ENCODE peak calls at places on chromosomes 5 and 9, in four cellular contexts. One of them, this sample, is unnamed. For H3K4me1, the result is how much of the 10 kb centered on the place peaks cover.

GRCh38 chr9:128145951-128146351 is 3.3 kb upstream of the LCN2 start:
- DNase-seq in right lobe of liver: peak
- DNase-seq in uterus: no peak
- DNase-seq in ovary: peak
- DNase-seq in this sample: no peak

GRCh38 chr9:126614455-126615248 is 924 bp downstream of the LMX1B start:
- DNase-seq in ovary: no peak
- DNase-seq in right lobe of liver: peak
- DNase-seq in uterus: no peak
- DNase-seq in this sample: no peak

GRCh38 chr5:96079075-96079474 is 117.4 kb upstream of the ELL2 start:
- DNase-seq in ovary: no peak
- DNase-seq in uterus: no peak
- DNase-seq in right lobe of liver: no peak
- DNase-seq in this sample: no peak

GRCh38 chr5:66867622-66868322 is 271.6 kb downstream of the MAST4 start:
- DNase-seq in right lobe of liver: no peak
- DNase-seq in ovary: no peak
- DNase-seq in uterus: no peak
- DNase-seq in this sample: no peak

GRCh38 chr9:130183133-130183762 is 11.0 kb downstream of the NCS1 start:
- DNase-seq in right lobe of liver: no peak
- DNase-seq in ovary: no peak
- DNase-seq in uterus: no peak
- DNase-seq in this sample: no peak

GRCh38 chr5:124700930-124701458 is 45.4 kb downstream of the ZNF608 start:
- DNase-seq in uterus: no peak
- DNase-seq in right lobe of liver: no peak
- DNase-seq in ovary: no peak
- DNase-seq in this sample: no peak

GRCh38 chr9:87614402-87614801 is 111.5 kb upstream of the CTSL start:
- DNase-seq in ovary: no peak
- DNase-seq in uterus: no peak
- DNase-seq in right lobe of liver: no peak
- DNase-seq in this sample: no peak

GRCh38 chr9:124219290-124219605 is 38.5 kb upstream of the NEK6 start:
- DNase-seq in right lobe of liver: no peak
- DNase-seq in ovary: no peak
- DNase-seq in uterus: no peak
- DNase-seq in this sample: no peak

GRCh38 chr9:68747043-68747533 is 42.0 kb downstream of the PIP5K1B start:
- DNase-seq in right lobe of liver: no peak
- DNase-seq in ovary: no peak
- DNase-seq in uterus: no peak
- DNase-seq in this sample: no peak

GRCh38 chr9:124337562-124337961 is 77.7 kb downstream of the PSMB7 start:
- DNase-seq in right lobe of liver: no peak
- DNase-seq in uterus: no peak
- DNase-seq in ovary: no peak
- DNase-seq in this sample: no peak

GRCh38 chr9:105413486-105414068 is 34.3 kb upstream of the FSD1L start:
- DNase-seq in uterus: no peak
- DNase-seq in ovary: no peak
- DNase-seq in right lobe of liver: no peak
- DNase-seq in this sample: no peak

GRCh38 chr5:51194626-51195025 is 188.6 kb upstream of the ISL1 start:
- DNase-seq in right lobe of liver: no peak
- DNase-seq in uterus: no peak
- DNase-seq in ovary: no peak
- DNase-seq in this sample: no peak

GRCh38 chr5:72082048-72082447 is 25.2 kb upstream of the MAP1B start:
- DNase-seq in uterus: no peak
- DNase-seq in right lobe of liver: no peak
- DNase-seq in ovary: no peak
- DNase-seq in this sample: no peak
- TF ChIP-seq POLR2A in uterus: no peak
- TF ChIP-seq POLR2A in right lobe of liver: no peak
- TF ChIP-seq POLR2A in ovary: no peak
- TF ChIP-seq POLR2A in this sample: no peak

DNA sequence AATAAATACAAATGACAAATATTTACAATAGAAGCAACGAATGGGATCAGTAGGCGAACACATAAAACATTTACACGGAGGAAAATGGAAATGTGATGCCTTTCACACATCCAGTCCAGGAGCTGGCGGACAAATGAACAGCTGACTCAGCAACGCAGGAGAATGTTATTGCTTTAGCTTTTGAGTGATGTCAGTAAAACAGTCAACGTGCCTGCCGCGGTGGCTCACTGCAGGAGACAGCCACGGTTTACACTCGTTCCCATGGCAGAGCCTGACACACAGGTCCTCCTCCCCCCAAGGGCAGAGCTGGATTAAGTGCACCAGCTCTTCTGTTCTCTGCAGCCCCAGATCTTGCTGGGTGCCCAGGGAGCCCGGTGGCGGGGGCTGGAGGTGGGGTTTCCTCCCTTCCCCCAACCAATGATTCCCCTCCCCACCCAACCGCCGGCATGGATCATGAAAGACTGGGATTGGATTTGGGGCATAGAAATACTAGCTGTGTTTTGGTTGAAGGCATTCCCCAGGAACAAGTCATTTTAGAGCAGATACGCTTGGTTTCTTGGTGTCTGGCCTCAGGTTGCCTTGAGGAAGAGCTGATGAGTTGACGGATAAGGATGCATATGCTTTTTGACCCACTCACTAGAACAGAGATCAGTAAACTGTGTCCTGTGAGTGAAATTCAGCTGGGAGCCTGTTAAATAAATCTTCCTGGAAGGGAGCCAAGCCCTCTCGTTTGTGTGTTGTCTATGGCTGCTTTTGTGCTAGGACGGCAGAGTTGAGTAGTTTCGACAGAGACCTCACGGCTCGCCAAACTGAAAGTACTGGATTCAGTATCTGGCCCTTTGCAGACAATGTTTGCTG is 12.5 kb downstream of the STC2 start:
- DNase-seq in right lobe of liver: no peak
- DNase-seq in uterus: peak
- DNase-seq in ovary: peak
- DNase-seq in this sample: no peak
- H3K4me1 ChIP-seq in right lobe of liver: under half
- H3K4me1 ChIP-seq in uterus: under half
- H3K4me1 ChIP-seq in ovary: under half
- H3K4me1 ChIP-seq in this sample: under half

GRCh38 chr9:117414906-117415583 is at the start of gene ASTN2:
- DNase-seq in right lobe of liver: peak
- DNase-seq in ovary: no peak
- DNase-seq in uterus: no peak
- DNase-seq in this sample: no peak
- H3K4me3 ChIP-seq in right lobe of liver: peak
- H3K4me3 ChIP-seq in ovary: peak
- H3K4me3 ChIP-seq in uterus: peak
- H3K4me3 ChIP-seq in this sample: peak

GRCh38 chr9:91132576-91133073 is 229.1 kb downstream of the AUH start:
- DNase-seq in uterus: no peak
- DNase-seq in right lobe of liver: no peak
- DNase-seq in ovary: no peak
- DNase-seq in this sample: no peak

GRCh38 chr9:91134608-91135007 is 227.1 kb downstream of the AUH start:
- DNase-seq in uterus: no peak
- DNase-seq in right lobe of liver: no peak
- DNase-seq in ovary: no peak
- DNase-seq in this sample: no peak

GRCh38 chr9:91130796-91131318 is 230.9 kb downstream of the AUH start:
- DNase-seq in ovary: no peak
- DNase-seq in right lobe of liver: no peak
- DNase-seq in uterus: no peak
- DNase-seq in this sample: no peak

GRCh38 chr9:91127653-91128052 is 234.1 kb downstream of the AUH start:
- DNase-seq in uterus: no peak
- DNase-seq in ovary: no peak
- DNase-seq in right lobe of liver: no peak
- DNase-seq in this sample: no peak

GRCh38 chr9:91131433-91131839 is 230.3 kb downstream of the AUH start:
- DNase-seq in ovary: peak
- DNase-seq in uterus: peak
- DNase-seq in right lobe of liver: no peak
- DNase-seq in this sample: peak
- TF ChIP-seq POLR2A in ovary: no peak
- TF ChIP-seq POLR2A in uterus: no peak
- TF ChIP-seq POLR2A in right lobe of liver: no peak
- TF ChIP-seq POLR2A in this sample: no peak

DNA sequence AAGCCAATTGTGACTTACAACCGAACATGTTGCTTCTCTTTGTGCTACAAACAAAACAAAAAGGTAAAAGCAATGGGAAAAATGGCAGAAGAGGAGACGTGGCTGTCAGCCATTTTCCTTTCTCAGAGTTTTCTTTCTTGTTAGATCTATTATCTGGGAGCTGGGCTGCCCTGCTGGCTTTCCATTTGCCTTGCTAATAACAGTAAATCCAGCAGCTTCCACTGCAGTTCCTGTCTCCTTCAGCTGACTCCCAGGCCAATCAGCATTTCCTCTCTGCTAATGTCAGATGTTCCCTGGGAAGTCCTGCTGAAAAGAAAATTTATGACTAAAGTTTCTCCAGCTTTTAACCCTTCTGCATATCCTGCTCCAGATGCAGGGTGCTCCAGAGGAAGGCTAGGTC is 182.5 kb downstream of the MAPKAP1 start:
- DNase-seq in uterus: no peak
- DNase-seq in ovary: no peak
- DNase-seq in right lobe of liver: no peak
- DNase-seq in this sample: no peak
- H3K4me1 ChIP-seq in uterus: under half
- H3K4me1 ChIP-seq in ovary: under half
- H3K4me1 ChIP-seq in right lobe of liver: under half
- H3K4me1 ChIP-seq in this sample: half or more

GRCh38 chr9:113573303-113573958 is 109.9 kb downstream of the RGS3 start:
- DNase-seq in right lobe of liver: peak
- DNase-seq in uterus: peak
- DNase-seq in ovary: peak
- DNase-seq in this sample: no peak
- H3K4me3 ChIP-seq in right lobe of liver: no peak
- H3K4me3 ChIP-seq in uterus: no peak
- H3K4me3 ChIP-seq in ovary: no peak
- H3K4me3 ChIP-seq in this sample: no peak

DNA sequence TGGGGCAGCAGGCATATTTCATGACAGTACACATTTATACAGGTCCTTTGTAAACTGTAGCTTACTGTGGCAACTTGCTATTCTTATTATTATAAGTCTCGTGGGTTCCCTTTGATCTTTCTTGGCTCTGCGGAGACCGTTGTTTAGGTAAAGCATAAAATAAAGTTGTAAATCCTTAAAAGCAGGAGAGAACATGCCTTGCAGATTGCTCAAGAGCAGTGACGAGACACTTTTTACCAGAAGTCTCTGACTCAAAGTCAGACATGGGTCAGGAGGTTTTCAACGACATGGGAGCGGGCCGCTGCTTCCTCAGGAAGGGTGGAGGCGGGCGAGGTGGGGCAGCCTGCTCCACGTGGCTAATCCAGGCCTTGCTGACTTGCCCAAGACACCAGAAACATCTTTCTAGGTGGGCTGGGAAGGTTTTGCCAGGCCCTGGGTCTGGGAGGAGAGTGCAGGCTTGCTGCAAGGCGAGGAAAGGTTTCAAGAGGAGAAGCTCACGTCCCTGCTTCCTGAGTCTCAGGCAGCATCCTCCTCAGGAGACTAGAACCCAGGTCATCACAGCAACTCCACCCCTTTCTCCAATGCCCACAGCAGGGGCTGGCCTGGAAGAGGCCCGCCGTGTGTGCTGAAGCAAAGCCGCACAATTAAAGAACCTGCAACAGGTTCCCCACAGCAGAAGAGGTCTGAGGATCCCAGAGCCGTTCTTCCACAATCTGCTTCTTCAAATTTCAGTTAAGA is 6.5 kb downstream of the TBC1D2 start:
- DNase-seq in ovary: no peak
- DNase-seq in uterus: peak
- DNase-seq in right lobe of liver: peak
- DNase-seq in this sample: peak
- TF ChIP-seq POLR2A in ovary: no peak
- TF ChIP-seq POLR2A in uterus: no peak
- TF ChIP-seq POLR2A in right lobe of liver: no peak
- TF ChIP-seq POLR2A in this sample: no peak

GRCh38 chr9:95776131-95776530 is 99.4 kb upstream of the ERCC6L2 start:
- DNase-seq in uterus: no peak
- DNase-seq in right lobe of liver: no peak
- DNase-seq in ovary: no peak
- DNase-seq in this sample: no peak
- H3K4me1 ChIP-seq in uterus: under half
- H3K4me1 ChIP-seq in right lobe of liver: under half
- H3K4me1 ChIP-seq in ovary: under half
- H3K4me1 ChIP-seq in this sample: under half

GRCh38 chr5:128478386-128479368 is 59.4 kb downstream of the FBN2 start:
- DNase-seq in right lobe of liver: no peak
- DNase-seq in uterus: no peak
- DNase-seq in ovary: no peak
- DNase-seq in this sample: no peak

GRCh38 chr5:128472919-128473318 is 65.1 kb downstream of the FBN2 start:
- DNase-seq in uterus: no peak
- DNase-seq in right lobe of liver: no peak
- DNase-seq in ovary: no peak
- DNase-seq in this sample: no peak

GRCh38 chr5:128480158-128480557 is 57.9 kb downstream of the FBN2 start:
- DNase-seq in uterus: no peak
- DNase-seq in ovary: no peak
- DNase-seq in right lobe of liver: no peak
- DNase-seq in this sample: no peak

GRCh38 chr5:128475693-128476092 is 62.4 kb downstream of the FBN2 start:
- DNase-seq in right lobe of liver: no peak
- DNase-seq in uterus: no peak
- DNase-seq in ovary: no peak
- DNase-seq in this sample: no peak

GRCh38 chr5:128477946-128478345 is 60.1 kb downstream of the FBN2 start:
- DNase-seq in right lobe of liver: no peak
- DNase-seq in ovary: no peak
- DNase-seq in uterus: no peak
- DNase-seq in this sample: no peak
- H3K4me3 ChIP-seq in right lobe of liver: no peak
- H3K4me3 ChIP-seq in ovary: no peak
- H3K4me3 ChIP-seq in uterus: no peak
- H3K4me3 ChIP-seq in this sample: no peak